ENCODE peak calls at places on chromosomes 4 and X, in four cellular contexts. One of them, this sample, is unnamed. For H3K4me1, the result is how much of the 10 kb centered on the place peaks cover.

GRCh38 chr4:54784188-54784671 is 126.5 kb downstream of the KIT start:
- DNase-seq in small intestine: peak
- DNase-seq in body of pancreas: peak
- DNase-seq in right atrium auricular region: peak
- DNase-seq in this sample: peak

GRCh38 chr4:158170691-158171455 is 2.0 kb downstream of the GASK1B start:
- DNase-seq in right atrium auricular region: peak
- DNase-seq in body of pancreas: peak
- DNase-seq in small intestine: peak
- DNase-seq in this sample: peak

GRCh38 chr4:170750519-170750918 is 660.8 kb upstream of the AADAT start:
- DNase-seq in body of pancreas: no peak
- DNase-seq in right atrium auricular region: no peak
- DNase-seq in small intestine: no peak
- DNase-seq in this sample: no peak

GRCh38 chrX:105323951-105324350 is 103.5 kb upstream of the TEX13A start:
- DNase-seq in right atrium auricular region: no peak
- DNase-seq in small intestine: no peak
- DNase-seq in body of pancreas: no peak
- DNase-seq in this sample: no peak

GRCh38 chrX:155577682-155578081 is 35.1 kb downstream of the TMLHE start:
- DNase-seq in body of pancreas: no peak
- DNase-seq in small intestine: no peak
- DNase-seq in right atrium auricular region: no peak
- DNase-seq in this sample: no peak

GRCh38 chr4:152997235-152997735 is 61.2 kb downstream of the FHDC1 start:
- DNase-seq in body of pancreas: no peak
- DNase-seq in small intestine: no peak
- DNase-seq in right atrium auricular region: no peak
- DNase-seq in this sample: no peak

GRCh38 chrX:110172215-110172614 is 145.7 kb downstream of the AMMECR1 start:
- DNase-seq in small intestine: no peak
- DNase-seq in body of pancreas: no peak
- DNase-seq in right atrium auricular region: no peak
- DNase-seq in this sample: peak

GRCh38 chrX:114065612-114066178 is 518.2 kb upstream of the HTR2C start:
- DNase-seq in small intestine: no peak
- DNase-seq in body of pancreas: no peak
- DNase-seq in right atrium auricular region: no peak
- DNase-seq in this sample: no peak

GRCh38 chr4:73964862-73965611 is 16.8 kb downstream of the PF4 start:
- DNase-seq in small intestine: peak
- DNase-seq in body of pancreas: peak
- DNase-seq in right atrium auricular region: no peak
- DNase-seq in this sample: no peak

GRCh38 chrX:13074297-13075262 is 30.2 kb upstream of the FAM9C start:
- DNase-seq in small intestine: no peak
- DNase-seq in body of pancreas: no peak
- DNase-seq in right atrium auricular region: no peak
- DNase-seq in this sample: no peak

GRCh38 chr4:161382655-161383054 is 781.1 kb downstream of the FSTL5 start:
- DNase-seq in right atrium auricular region: no peak
- DNase-seq in body of pancreas: no peak
- DNase-seq in small intestine: no peak
- DNase-seq in this sample: no peak

GRCh38 chrX:68720851-68721250 is 73.4 kb downstream of the STARD8 start:
- DNase-seq in right atrium auricular region: no peak
- DNase-seq in body of pancreas: no peak
- DNase-seq in small intestine: no peak
- DNase-seq in this sample: no peak

GRCh38 chr4:158741622-158742021 is 18.4 kb upstream of the PPID start:
- DNase-seq in small intestine: no peak
- DNase-seq in right atrium auricular region: no peak
- DNase-seq in body of pancreas: no peak
- DNase-seq in this sample: no peak

GRCh38 chrX:140439455-140439854 is 65.4 kb downstream of the SOX3 start:
- DNase-seq in right atrium auricular region: no peak
- DNase-seq in small intestine: no peak
- DNase-seq in body of pancreas: peak
- DNase-seq in this sample: peak

GRCh38 chr4:106481801-106482200 is 113.2 kb upstream of the GIMD1 start:
- DNase-seq in small intestine: no peak
- DNase-seq in right atrium auricular region: no peak
- DNase-seq in body of pancreas: no peak
- DNase-seq in this sample: no peak

GRCh38 chr4:3301450-3302163 is 8.8 kb downstream of the RGS12 start:
- DNase-seq in body of pancreas: no peak
- DNase-seq in small intestine: no peak
- DNase-seq in right atrium auricular region: no peak
- DNase-seq in this sample: peak

GRCh38 chrX:84477114-84477513 is 25.1 kb downstream of the HDX start:
- DNase-seq in small intestine: no peak
- DNase-seq in body of pancreas: no peak
- DNase-seq in right atrium auricular region: no peak
- DNase-seq in this sample: no peak

GRCh38 chr4:56468097-56468422 is 643 bp downstream of the SRP72 start:
- DNase-seq in body of pancreas: peak
- DNase-seq in right atrium auricular region: no peak
- DNase-seq in small intestine: peak
- DNase-seq in this sample: no peak

DNA sequence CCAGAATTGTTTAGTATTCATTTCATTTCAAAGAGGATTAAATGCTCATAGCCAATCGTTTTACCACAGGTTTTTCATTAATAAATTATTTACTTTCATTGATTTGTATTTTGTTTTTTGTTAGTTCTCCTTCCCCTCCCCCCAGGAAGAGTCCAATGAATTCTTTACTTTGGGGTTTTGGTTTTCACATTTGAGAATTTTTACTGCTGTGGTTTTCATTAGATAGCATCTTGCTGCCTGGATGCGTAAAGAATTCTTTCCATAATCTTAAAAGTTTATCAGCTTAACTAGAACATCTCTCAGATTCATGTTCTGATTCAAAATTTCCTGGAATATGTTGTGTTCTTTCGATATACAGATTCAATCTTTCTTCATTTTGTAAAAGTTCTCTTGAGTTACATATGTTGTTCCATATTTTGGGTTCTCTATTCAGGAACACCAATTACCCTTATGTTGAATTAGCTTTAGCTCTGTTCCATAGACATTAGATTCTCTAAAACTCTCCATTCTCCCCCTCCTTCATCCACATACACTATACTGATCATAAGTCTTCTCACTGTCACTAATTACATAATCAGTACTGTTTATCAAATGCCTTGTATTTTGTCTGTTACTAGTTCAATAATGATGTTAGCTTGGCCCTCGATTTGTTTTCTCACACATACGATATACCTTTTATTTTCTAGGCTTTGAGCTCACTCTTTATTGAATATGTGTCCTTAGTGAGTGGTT is 184.4 kb downstream of the CAMK2D start:
- DNase-seq in right atrium auricular region: no peak
- DNase-seq in small intestine: no peak
- DNase-seq in body of pancreas: no peak
- DNase-seq in this sample: no peak
- H3K4me1 ChIP-seq in right atrium auricular region: under half
- H3K4me1 ChIP-seq in small intestine: under half
- H3K4me1 ChIP-seq in body of pancreas: under half
- H3K4me1 ChIP-seq in this sample: half or more

DNA sequence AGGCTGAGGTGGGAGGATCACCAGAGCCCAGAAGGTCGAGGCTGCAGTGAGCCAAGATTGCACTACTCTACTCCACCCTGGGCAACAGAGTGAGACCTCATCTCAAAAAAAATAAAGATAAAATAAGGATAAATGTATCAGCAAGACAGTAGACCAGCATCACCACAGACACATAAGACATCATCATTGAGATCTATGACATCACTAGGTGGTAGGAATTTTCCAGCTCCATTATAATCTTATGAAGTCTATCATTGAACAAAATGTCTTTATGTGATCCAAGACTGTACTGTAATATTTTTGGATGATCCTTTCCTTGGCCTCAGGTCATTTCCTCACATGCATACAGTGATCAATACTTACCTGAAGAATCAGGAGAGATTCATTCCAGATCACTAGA is 8.3 kb upstream of the FAM200B start:
- DNase-seq in right atrium auricular region: no peak
- DNase-seq in body of pancreas: no peak
- DNase-seq in small intestine: no peak
- DNase-seq in this sample: no peak
- H3K4me1 ChIP-seq in right atrium auricular region: under half
- H3K4me1 ChIP-seq in body of pancreas: under half
- H3K4me1 ChIP-seq in small intestine: under half
- H3K4me1 ChIP-seq in this sample: under half

DNA sequence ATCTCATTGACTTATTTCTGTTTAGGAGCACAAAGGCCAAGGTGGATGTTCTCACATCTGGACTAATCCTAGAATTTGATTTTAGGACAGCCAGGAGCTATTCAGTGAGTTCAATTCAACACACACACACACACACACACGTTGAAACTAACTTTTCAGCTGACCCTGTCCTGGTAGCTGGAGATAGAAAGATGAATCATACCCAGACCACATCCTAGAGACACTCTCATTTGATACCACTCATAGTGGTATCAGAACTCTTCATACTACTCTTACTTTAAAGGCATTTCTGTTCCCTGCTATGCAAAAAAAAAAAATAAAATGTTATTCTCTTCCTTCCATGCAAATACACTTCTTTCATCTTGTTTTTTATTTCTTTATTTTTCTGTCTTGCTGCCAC is 36.7 kb downstream of the KLF8 start:
- DNase-seq in right atrium auricular region: no peak
- DNase-seq in small intestine: no peak
- DNase-seq in body of pancreas: no peak
- DNase-seq in this sample: no peak
- H3K4me1 ChIP-seq in right atrium auricular region: under half
- H3K4me1 ChIP-seq in small intestine: under half
- H3K4me1 ChIP-seq in body of pancreas: under half
- H3K4me1 ChIP-seq in this sample: under half

DNA sequence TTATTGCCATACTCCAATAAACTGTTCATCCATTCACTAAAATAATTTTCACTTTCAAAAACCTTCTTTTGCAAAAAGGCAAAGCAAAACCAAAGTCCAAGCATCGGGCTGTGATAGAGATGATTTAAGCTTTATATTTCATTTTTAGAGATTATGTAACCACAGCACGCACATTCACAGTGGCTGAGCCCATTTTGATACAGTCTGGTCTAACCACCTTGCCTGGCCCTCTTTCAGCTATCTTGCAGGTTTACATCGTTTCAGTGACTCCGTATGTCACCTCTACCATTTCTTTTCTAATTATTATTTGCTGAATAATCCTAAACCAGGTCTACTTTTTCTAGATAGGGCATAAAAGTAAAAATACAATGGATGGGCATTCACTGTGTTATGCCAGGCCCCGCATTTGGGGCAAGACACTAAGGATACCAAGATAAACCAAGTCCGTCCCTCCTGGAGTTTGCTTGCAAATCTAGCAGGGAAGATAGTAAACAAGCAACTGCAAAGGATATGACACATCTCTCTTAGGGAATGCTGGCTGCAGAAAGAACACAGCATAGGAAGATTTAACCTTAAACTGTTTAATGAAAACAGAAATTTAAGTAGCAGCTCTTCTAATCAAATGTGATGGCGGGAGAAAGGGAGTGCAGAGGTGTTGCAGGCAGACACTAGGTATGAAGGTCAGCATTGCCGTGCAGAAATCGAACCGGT is 1.7 kb downstream of the CASP3 start:
- DNase-seq in right atrium auricular region: no peak
- DNase-seq in body of pancreas: no peak
- DNase-seq in small intestine: peak
- DNase-seq in this sample: no peak
- H3K4me1 ChIP-seq in right atrium auricular region: half or more
- H3K4me1 ChIP-seq in body of pancreas: under half
- H3K4me1 ChIP-seq in small intestine: under half
- H3K4me1 ChIP-seq in this sample: half or more

DNA sequence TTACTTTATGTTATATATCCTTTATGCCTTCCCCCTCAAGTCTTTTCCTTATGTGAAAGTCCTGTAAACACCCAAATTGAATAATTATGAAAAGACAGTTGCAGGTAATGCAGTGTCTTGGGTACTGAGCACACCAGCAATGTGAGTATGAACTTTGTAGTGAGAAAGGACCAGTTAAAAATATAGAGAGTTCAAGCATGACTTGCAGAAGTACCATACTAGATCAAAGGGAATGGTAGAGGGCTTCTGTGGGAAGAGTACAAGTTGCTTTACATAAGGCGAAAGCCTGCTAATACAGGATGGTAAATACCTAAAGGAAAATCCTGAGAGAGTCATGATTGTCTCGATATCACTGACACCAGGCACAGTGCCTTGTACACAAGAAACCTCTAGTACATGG is 25.7 kb downstream of the KIAA0232 start:
- DNase-seq in small intestine: no peak
- DNase-seq in right atrium auricular region: no peak
- DNase-seq in body of pancreas: no peak
- DNase-seq in this sample: no peak
- H3K4me1 ChIP-seq in small intestine: under half
- H3K4me1 ChIP-seq in right atrium auricular region: under half
- H3K4me1 ChIP-seq in body of pancreas: under half
- H3K4me1 ChIP-seq in this sample: under half

GRCh38 chrX:107747596-107748161 is 27.9 kb downstream of the TSC22D3 start:
- DNase-seq in right atrium auricular region: no peak
- DNase-seq in small intestine: peak
- DNase-seq in body of pancreas: peak
- DNase-seq in this sample: no peak
- H3K4me1 ChIP-seq in right atrium auricular region: under half
- H3K4me1 ChIP-seq in small intestine: under half
- H3K4me1 ChIP-seq in body of pancreas: under half
- H3K4me1 ChIP-seq in this sample: under half

DNA sequence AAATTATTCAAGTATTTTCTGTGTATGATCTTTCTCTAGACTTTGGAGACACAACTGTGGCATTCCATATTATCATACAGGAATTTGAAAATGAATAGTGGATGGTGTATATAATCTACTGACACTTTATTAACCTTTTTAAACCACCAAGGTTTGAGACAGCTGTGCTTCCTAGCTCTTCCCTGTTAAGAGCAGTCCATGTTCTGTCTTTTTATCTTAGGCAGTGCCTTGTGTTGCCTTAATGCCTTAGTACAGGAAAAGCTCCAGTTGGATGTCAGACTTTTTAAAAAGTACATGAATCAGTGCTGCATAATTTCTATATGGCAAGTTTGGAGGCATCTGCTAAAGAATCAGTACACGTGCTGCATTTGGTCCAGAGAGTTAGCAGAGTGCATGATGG is 45.1 kb downstream of the OCRL start:
- DNase-seq in small intestine: no peak
- DNase-seq in right atrium auricular region: no peak
- DNase-seq in body of pancreas: no peak
- DNase-seq in this sample: no peak
- H3K4me1 ChIP-seq in small intestine: under half
- H3K4me1 ChIP-seq in right atrium auricular region: under half
- H3K4me1 ChIP-seq in body of pancreas: under half
- H3K4me1 ChIP-seq in this sample: under half

This sample was measured in spleen.